ENCODE peak calls at places on chromosomes 2 and 18, in four cellular contexts. One of them, this sample, is unnamed. For H3K36me3, the result is how much of the 10 kb centered on the place peaks cover.

GRCh38 chr2:60581461-60582282 is 28.2 kb upstream of the BCL11A start:
- DNase-seq in K562: peak
- DNase-seq in mesendoderm: peak
- DNase-seq in spleen: peak
- DNase-seq in this sample: peak

GRCh38 chr2:101047075-101047766 is 45.1 kb downstream of the RPL31 start:
- DNase-seq in K562: no peak
- DNase-seq in mesendoderm: no peak
- DNase-seq in spleen: no peak
- DNase-seq in this sample: no peak

GRCh38 chr2:9196637-9197036 is 10.0 kb upstream of the ASAP2 start:
- DNase-seq in K562: no peak
- DNase-seq in mesendoderm: no peak
- DNase-seq in spleen: no peak
- DNase-seq in this sample: no peak

GRCh38 chr2:36854241-36854640 is 112.1 kb downstream of the STRN start:
- DNase-seq in K562: no peak
- DNase-seq in mesendoderm: no peak
- DNase-seq in spleen: no peak
- DNase-seq in this sample: no peak

GRCh38 chr2:234496835-234497591 is at the start of gene ARL4C:
- DNase-seq in K562: peak
- DNase-seq in mesendoderm: peak
- DNase-seq in spleen: peak
- DNase-seq in this sample: peak

GRCh38 chr2:99445065-99445464 is 44.8 kb downstream of the REV1 start:
- DNase-seq in K562: no peak
- DNase-seq in mesendoderm: no peak
- DNase-seq in spleen: no peak
- DNase-seq in this sample: no peak

GRCh38 chr2:216478151-216478550 is 20.5 kb upstream of the RPL37A start:
- DNase-seq in K562: no peak
- DNase-seq in mesendoderm: peak
- DNase-seq in spleen: no peak
- DNase-seq in this sample: no peak

GRCh38 chr2:219308142-219309093 is 783 bp downstream of the PTPRN start:
- DNase-seq in K562: peak
- DNase-seq in mesendoderm: peak
- DNase-seq in spleen: peak
- DNase-seq in this sample: peak

GRCh38 chr18:48933578-48934399 is 17.0 kb downstream of the SMAD7 start:
- DNase-seq in K562: peak
- DNase-seq in mesendoderm: no peak
- DNase-seq in spleen: peak
- DNase-seq in this sample: no peak

GRCh38 chr2:217934321-217935131 is 68.3 kb downstream of the TNS1 start:
- DNase-seq in K562: no peak
- DNase-seq in mesendoderm: no peak
- DNase-seq in spleen: no peak
- DNase-seq in this sample: no peak
- H3K4me3 ChIP-seq in K562: no peak
- H3K4me3 ChIP-seq in mesendoderm: no peak
- H3K4me3 ChIP-seq in spleen: peak
- H3K4me3 ChIP-seq in this sample: no peak

DNA sequence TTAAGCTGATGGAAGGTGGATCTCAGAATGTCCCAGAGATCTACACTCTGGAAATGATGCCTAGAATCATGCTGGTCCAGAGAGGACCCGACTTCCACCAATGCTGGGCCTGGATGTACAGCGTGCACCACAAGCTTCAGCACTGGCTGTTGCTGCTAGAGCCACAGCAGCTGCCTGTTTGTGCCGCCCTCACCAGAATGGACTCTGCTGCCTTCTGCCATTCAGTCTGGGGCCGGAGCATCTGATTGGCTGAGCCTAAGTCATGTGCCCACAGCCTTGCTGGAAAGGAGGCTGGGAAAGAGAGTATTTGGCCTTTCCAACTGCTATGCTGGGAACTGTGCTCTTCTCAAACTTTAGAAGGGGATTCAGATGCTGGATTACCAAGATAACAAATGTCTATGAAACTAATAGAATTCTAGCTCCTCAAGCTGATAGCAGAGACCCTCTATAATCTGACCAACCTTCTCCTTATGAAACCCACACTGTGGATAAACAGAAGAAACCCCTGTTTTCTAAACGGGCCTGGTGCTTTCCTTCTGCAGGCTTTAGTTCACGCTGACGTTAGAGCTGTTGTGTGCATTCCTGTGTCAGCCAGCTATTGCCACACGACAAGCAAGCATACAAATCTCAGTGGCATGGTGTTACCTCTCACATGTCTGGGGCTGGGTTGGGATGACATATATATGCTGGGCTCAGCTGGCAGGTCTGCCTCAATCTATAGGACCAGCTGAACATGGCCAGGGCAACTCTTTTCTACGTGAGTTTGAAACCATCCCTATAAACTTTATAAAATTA is 4.1 kb upstream of the LOXHD1 start:
- DNase-seq in K562: no peak
- DNase-seq in mesendoderm: peak
- DNase-seq in spleen: peak
- DNase-seq in this sample: no peak
- H3K27ac ChIP-seq in K562: no peak
- H3K27ac ChIP-seq in mesendoderm: no peak
- H3K27ac ChIP-seq in spleen: no peak
- H3K27ac ChIP-seq in this sample: no peak

DNA sequence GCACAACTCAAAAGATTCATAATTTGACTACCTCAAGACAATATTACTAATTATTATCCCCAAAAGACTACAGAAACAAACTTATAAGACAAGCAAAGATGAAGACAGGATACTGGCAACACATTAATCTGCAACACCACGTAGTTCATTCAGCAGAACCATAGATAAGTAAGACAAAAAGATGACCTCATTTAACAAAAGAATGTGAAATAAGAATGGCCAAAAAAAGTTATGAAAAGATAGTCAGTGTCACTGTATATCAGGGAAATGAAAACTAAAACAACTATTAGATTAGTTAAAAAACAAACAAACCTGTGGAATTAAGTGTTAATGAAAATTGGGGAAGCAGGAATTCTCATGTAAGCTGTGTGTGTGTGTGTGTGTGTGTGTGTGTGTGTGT is 19.4 kb downstream of the PSMD14 start:
- DNase-seq in K562: no peak
- DNase-seq in mesendoderm: no peak
- DNase-seq in spleen: no peak
- DNase-seq in this sample: no peak
- H3K36me3 ChIP-seq in K562: half or more
- H3K36me3 ChIP-seq in mesendoderm: under half
- H3K36me3 ChIP-seq in spleen: under half
- H3K36me3 ChIP-seq in this sample: under half

GRCh38 chr18:3221496-3221895 is 1.7 kb upstream of the MYOM1 start:
- DNase-seq in K562: no peak
- DNase-seq in mesendoderm: no peak
- DNase-seq in spleen: no peak
- DNase-seq in this sample: no peak

GRCh38 chr18:3219621-3220335 is at the start of gene MYOM1:
- DNase-seq in K562: no peak
- DNase-seq in mesendoderm: peak
- DNase-seq in spleen: no peak
- DNase-seq in this sample: no peak

GRCh38 chr18:3216987-3217386 is 2.8 kb downstream of the MYOM1 start:
- DNase-seq in K562: no peak
- DNase-seq in mesendoderm: no peak
- DNase-seq in spleen: no peak
- DNase-seq in this sample: no peak

GRCh38 chr18:3217930-3218647 is 1.7 kb downstream of the MYOM1 start:
- DNase-seq in K562: peak
- DNase-seq in mesendoderm: peak
- DNase-seq in spleen: no peak
- DNase-seq in this sample: no peak

DNA sequence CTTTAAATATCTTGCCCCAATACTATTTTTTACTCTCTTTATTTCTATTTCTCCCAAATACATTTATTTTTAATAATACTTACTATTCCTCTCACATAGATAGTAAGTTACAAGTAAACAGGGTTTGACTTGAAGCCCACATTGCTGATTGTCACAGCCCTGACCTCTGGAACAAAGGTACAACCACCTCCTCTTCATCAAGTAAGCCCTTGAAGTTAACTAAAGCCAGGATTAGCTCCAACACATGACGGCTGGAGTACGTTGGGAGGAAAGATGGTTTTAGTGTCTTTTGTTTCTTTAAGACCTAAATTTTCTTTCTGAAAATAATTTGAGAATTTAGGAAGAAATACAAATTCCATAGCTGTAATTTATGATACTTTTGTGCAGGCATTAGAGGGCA is 951 bp downstream of the MYOM1 start:
- DNase-seq in K562: no peak
- DNase-seq in mesendoderm: no peak
- DNase-seq in spleen: no peak
- DNase-seq in this sample: no peak
- H3K4me3 ChIP-seq in K562: no peak
- H3K4me3 ChIP-seq in mesendoderm: no peak
- H3K4me3 ChIP-seq in spleen: no peak
- H3K4me3 ChIP-seq in this sample: no peak

This sample was measured in naive thymus-derived CD4-positive, alpha-beta T cell.